ENCODE peak calls at places on chromosomes 11 and 22, in five cellular contexts. One of them, this sample, is unnamed.

GRCh38 chr11:18650859-18651557 is 16.9 kb upstream of the SPTY2D1 start:
- DNase-seq in foreskin fibroblast: peak; percentile 74
- DNase-seq in stimulated activated CD4-positive, alpha-beta T cell treated with anti-CD3 and anti-CD28 coated beads, TNF-alpha, amount 100 ng/mL, for 4 hours: no peak
- DNase-seq in Caki2: peak; percentile 75
- DNase-seq in ELF-1: peak; percentile 73
- DNase-seq in this sample: peak; percentile 90

GRCh38 chr22:44917372-44918165 is 92.2 kb downstream of the PHF21B start:
- DNase-seq in Caki2: no peak
- DNase-seq in stimulated activated CD4-positive, alpha-beta T cell treated with anti-CD3 and anti-CD28 coated beads, TNF-alpha, amount 100 ng/mL, for 4 hours: no peak
- DNase-seq in ELF-1: no peak
- DNase-seq in foreskin fibroblast: no peak
- DNase-seq in this sample: no peak

GRCh38 chr11:83063073-83063754 is 8.5 kb downstream of the RAB30 start:
- DNase-seq in foreskin fibroblast: peak; percentile 24
- DNase-seq in stimulated activated CD4-positive, alpha-beta T cell treated with anti-CD3 and anti-CD28 coated beads, TNF-alpha, amount 100 ng/mL, for 4 hours: no peak
- DNase-seq in ELF-1: no peak
- DNase-seq in Caki2: peak; percentile 16
- DNase-seq in this sample: peak; percentile 28

GRCh38 chr11:119686483-119686882 is 42.5 kb downstream of the NECTIN1 start:
- DNase-seq in stimulated activated CD4-positive, alpha-beta T cell treated with anti-CD3 and anti-CD28 coated beads, TNF-alpha, amount 100 ng/mL, for 4 hours: no peak
- DNase-seq in Caki2: no peak
- DNase-seq in foreskin fibroblast: no peak
- DNase-seq in ELF-1: no peak
- DNase-seq in this sample: no peak

GRCh38 chr11:131537196-131537595 is 166.8 kb downstream of the NTM start:
- DNase-seq in foreskin fibroblast: no peak
- DNase-seq in ELF-1: no peak
- DNase-seq in stimulated activated CD4-positive, alpha-beta T cell treated with anti-CD3 and anti-CD28 coated beads, TNF-alpha, amount 100 ng/mL, for 4 hours: no peak
- DNase-seq in Caki2: no peak
- DNase-seq in this sample: no peak

GRCh38 chr11:31022080-31022479 is 347.5 kb downstream of the DCDC1 start:
- DNase-seq in foreskin fibroblast: no peak
- DNase-seq in ELF-1: no peak
- DNase-seq in Caki2: no peak
- DNase-seq in stimulated activated CD4-positive, alpha-beta T cell treated with anti-CD3 and anti-CD28 coated beads, TNF-alpha, amount 100 ng/mL, for 4 hours: no peak
- DNase-seq in this sample: no peak

GRCh38 chr11:57297221-57297620 is 27.5 kb downstream of the TNKS1BP1 start:
- DNase-seq in stimulated activated CD4-positive, alpha-beta T cell treated with anti-CD3 and anti-CD28 coated beads, TNF-alpha, amount 100 ng/mL, for 4 hours: no peak
- DNase-seq in Caki2: no peak
- DNase-seq in ELF-1: no peak
- DNase-seq in foreskin fibroblast: no peak
- DNase-seq in this sample: no peak

GRCh38 chr11:122155765-122156527 is 39.9 kb upstream of the BLID start:
- DNase-seq in foreskin fibroblast: no peak
- DNase-seq in Caki2: no peak
- DNase-seq in stimulated activated CD4-positive, alpha-beta T cell treated with anti-CD3 and anti-CD28 coated beads, TNF-alpha, amount 100 ng/mL, for 4 hours: no peak
- DNase-seq in ELF-1: no peak
- DNase-seq in this sample: no peak

GRCh38 chr11:117096140-117096972 is 1.9 kb downstream of the SIK3 start:
- DNase-seq in Caki2: peak; percentile 41
- DNase-seq in stimulated activated CD4-positive, alpha-beta T cell treated with anti-CD3 and anti-CD28 coated beads, TNF-alpha, amount 100 ng/mL, for 4 hours: no peak
- DNase-seq in foreskin fibroblast: peak; percentile 57
- DNase-seq in ELF-1: peak; percentile 94
- DNase-seq in this sample: peak; percentile 90

GRCh38 chr11:74015919-74016684 is 7.2 kb upstream of the UCP3 start:
- DNase-seq in ELF-1: no peak
- DNase-seq in Caki2: no peak
- DNase-seq in foreskin fibroblast: no peak
- DNase-seq in stimulated activated CD4-positive, alpha-beta T cell treated with anti-CD3 and anti-CD28 coated beads, TNF-alpha, amount 100 ng/mL, for 4 hours: no peak
- DNase-seq in this sample: no peak

GRCh38 chr22:20509344-20510047 is 2.1 kb downstream of the MED15 start:
- DNase-seq in foreskin fibroblast: peak; percentile 94
- DNase-seq in stimulated activated CD4-positive, alpha-beta T cell treated with anti-CD3 and anti-CD28 coated beads, TNF-alpha, amount 100 ng/mL, for 4 hours: peak; percentile 44
- DNase-seq in ELF-1: peak; percentile 63
- DNase-seq in Caki2: peak; percentile 84
- DNase-seq in this sample: peak; percentile 80

GRCh38 chr11:3853935-3854659 is 1.4 kb upstream of the STIM1 start:
- DNase-seq in ELF-1: no peak
- DNase-seq in Caki2: no peak
- DNase-seq in foreskin fibroblast: no peak
- DNase-seq in stimulated activated CD4-positive, alpha-beta T cell treated with anti-CD3 and anti-CD28 coated beads, TNF-alpha, amount 100 ng/mL, for 4 hours: no peak
- DNase-seq in this sample: no peak

GRCh38 chr11:111450480-111451320 is 61.5 kb downstream of the BTG4 start:
- DNase-seq in foreskin fibroblast: no peak
- DNase-seq in stimulated activated CD4-positive, alpha-beta T cell treated with anti-CD3 and anti-CD28 coated beads, TNF-alpha, amount 100 ng/mL, for 4 hours: no peak
- DNase-seq in ELF-1: no peak
- DNase-seq in Caki2: no peak
- DNase-seq in this sample: no peak

GRCh38 chr11:12064136-12064953 is 46.0 kb upstream of the MICAL2 start:
- DNase-seq in stimulated activated CD4-positive, alpha-beta T cell treated with anti-CD3 and anti-CD28 coated beads, TNF-alpha, amount 100 ng/mL, for 4 hours: no peak
- DNase-seq in ELF-1: no peak
- DNase-seq in Caki2: peak; percentile 54
- DNase-seq in foreskin fibroblast: no peak
- DNase-seq in this sample: no peak

GRCh38 chr11:109845437-109845836 is 247.8 kb upstream of the ZC3H12C start:
- DNase-seq in Caki2: no peak
- DNase-seq in foreskin fibroblast: peak; percentile 76
- DNase-seq in ELF-1: no peak
- DNase-seq in stimulated activated CD4-positive, alpha-beta T cell treated with anti-CD3 and anti-CD28 coated beads, TNF-alpha, amount 100 ng/mL, for 4 hours: no peak
- DNase-seq in this sample: no peak

GRCh38 chr11:67413266-67413797 is 2.1 kb upstream of the CARNS1 start:
- DNase-seq in stimulated activated CD4-positive, alpha-beta T cell treated with anti-CD3 and anti-CD28 coated beads, TNF-alpha, amount 100 ng/mL, for 4 hours: no peak
- DNase-seq in Caki2: no peak
- DNase-seq in ELF-1: no peak
- DNase-seq in foreskin fibroblast: no peak
- DNase-seq in this sample: no peak

GRCh38 chr11:125457814-125458343 is 38.2 kb downstream of the FEZ1 start:
- DNase-seq in stimulated activated CD4-positive, alpha-beta T cell treated with anti-CD3 and anti-CD28 coated beads, TNF-alpha, amount 100 ng/mL, for 4 hours: no peak
- DNase-seq in foreskin fibroblast: peak; percentile 76
- DNase-seq in ELF-1: peak; percentile 66
- DNase-seq in Caki2: no peak
- DNase-seq in this sample: peak; percentile 18

GRCh38 chr22:40560551-40560950 is 76.0 kb downstream of the MRTFA start:
- DNase-seq in stimulated activated CD4-positive, alpha-beta T cell treated with anti-CD3 and anti-CD28 coated beads, TNF-alpha, amount 100 ng/mL, for 4 hours: no peak
- DNase-seq in foreskin fibroblast: peak; percentile 59
- DNase-seq in ELF-1: no peak
- DNase-seq in Caki2: no peak
- DNase-seq in this sample: no peak

GRCh38 chr11:69321877-69322350 is 28.0 kb downstream of the MYEOV start:
- DNase-seq in ELF-1: no peak
- DNase-seq in foreskin fibroblast: peak; percentile 97
- DNase-seq in stimulated activated CD4-positive, alpha-beta T cell treated with anti-CD3 and anti-CD28 coated beads, TNF-alpha, amount 100 ng/mL, for 4 hours: no peak
- DNase-seq in Caki2: peak; percentile 30
- DNase-seq in this sample: no peak

GRCh38 chr22:30186048-30186447 is 60.5 kb downstream of the LIF start:
- DNase-seq in stimulated activated CD4-positive, alpha-beta T cell treated with anti-CD3 and anti-CD28 coated beads, TNF-alpha, amount 100 ng/mL, for 4 hours: no peak
- DNase-seq in foreskin fibroblast: no peak
- DNase-seq in Caki2: no peak
- DNase-seq in ELF-1: no peak
- DNase-seq in this sample: no peak

GRCh38 chr11:84437129-84438123 is 1151.3 kb upstream of the CCDC90B start:
- DNase-seq in stimulated activated CD4-positive, alpha-beta T cell treated with anti-CD3 and anti-CD28 coated beads, TNF-alpha, amount 100 ng/mL, for 4 hours: no peak
- DNase-seq in Caki2: no peak
- DNase-seq in foreskin fibroblast: peak; percentile 0
- DNase-seq in ELF-1: peak; percentile 90
- DNase-seq in this sample: peak; percentile 94

GRCh38 chr11:86639172-86639571 is 33.2 kb downstream of the ME3 start:
- DNase-seq in stimulated activated CD4-positive, alpha-beta T cell treated with anti-CD3 and anti-CD28 coated beads, TNF-alpha, amount 100 ng/mL, for 4 hours: no peak
- DNase-seq in ELF-1: no peak
- DNase-seq in Caki2: no peak
- DNase-seq in foreskin fibroblast: peak; percentile 68
- DNase-seq in this sample: no peak

GRCh38 chr22:38124236-38124974 is 13.9 kb upstream of the BAIAP2L2 start:
- DNase-seq in stimulated activated CD4-positive, alpha-beta T cell treated with anti-CD3 and anti-CD28 coated beads, TNF-alpha, amount 100 ng/mL, for 4 hours: no peak
- DNase-seq in foreskin fibroblast: no peak
- DNase-seq in Caki2: no peak
- DNase-seq in ELF-1: peak; percentile 43
- DNase-seq in this sample: peak; percentile 66

GRCh38 chr11:124751741-124752470 is at the start of gene VSIG2:
- DNase-seq in foreskin fibroblast: no peak
- DNase-seq in stimulated activated CD4-positive, alpha-beta T cell treated with anti-CD3 and anti-CD28 coated beads, TNF-alpha, amount 100 ng/mL, for 4 hours: no peak
- DNase-seq in Caki2: no peak
- DNase-seq in ELF-1: peak; percentile 26
- DNase-seq in this sample: no peak

GRCh38 chr11:43852057-43852636 is 28.5 kb upstream of the ALKBH3 start:
- DNase-seq in Caki2: peak; percentile 34
- DNase-seq in ELF-1: peak; percentile 63
- DNase-seq in foreskin fibroblast: peak; percentile 89
- DNase-seq in stimulated activated CD4-positive, alpha-beta T cell treated with anti-CD3 and anti-CD28 coated beads, TNF-alpha, amount 100 ng/mL, for 4 hours: peak; percentile 45
- DNase-seq in this sample: peak; percentile 84

GRCh38 chr11:116851631-116852030 is 14.2 kb upstream of the APOA1 start:
- DNase-seq in Caki2: no peak
- DNase-seq in stimulated activated CD4-positive, alpha-beta T cell treated with anti-CD3 and anti-CD28 coated beads, TNF-alpha, amount 100 ng/mL, for 4 hours: no peak
- DNase-seq in ELF-1: no peak
- DNase-seq in foreskin fibroblast: no peak
- DNase-seq in this sample: no peak

This sample was measured in mesendoderm.